ENCODE peak calls at places on chromosomes 1 and 21, in seven cellular contexts. One of them, this sample, is unnamed.
A peak's percentile ranks its signal among the peaks of the same experiment; 100 is the strongest.

GRCh38 chr21:42357307-42357706 is 6.5 kb upstream of the TFF2 start:
- DNase-seq in SK-N-SH: no peak
- DNase-seq in HepG2: no peak
- DNase-seq in K562: no peak
- DNase-seq in H1: no peak
- DNase-seq in GM12878: no peak
- DNase-seq in GM12892: no peak
- DNase-seq in this sample: no peak

GRCh38 chr1:236751385-236751784 is 43.7 kb upstream of the MTR start:
- DNase-seq in HepG2: no peak
- DNase-seq in GM12892: no peak
- DNase-seq in GM12878: no peak
- DNase-seq in H1: no peak
- DNase-seq in K562: no peak
- DNase-seq in SK-N-SH: no peak
- DNase-seq in this sample: no peak

GRCh38 chr1:61332196-61332753 is 249.9 kb downstream of the NFIA start:
- DNase-seq in SK-N-SH: no peak
- DNase-seq in K562: no peak
- DNase-seq in GM12892: peak; percentile 23
- DNase-seq in GM12878: peak; percentile 68
- DNase-seq in H1: no peak
- DNase-seq in HepG2: no peak
- DNase-seq in this sample: peak; percentile 42

GRCh38 chr1:69492286-69492685 is 75.4 kb upstream of the LRRC7 start:
- DNase-seq in HepG2: no peak
- DNase-seq in SK-N-SH: no peak
- DNase-seq in GM12878: no peak
- DNase-seq in H1: no peak
- DNase-seq in GM12892: no peak
- DNase-seq in K562: no peak
- DNase-seq in this sample: no peak

GRCh38 chr1:229380514-229381160 is 37.8 kb upstream of the CCSAP start:
- DNase-seq in HepG2: no peak
- DNase-seq in GM12892: no peak
- DNase-seq in SK-N-SH: no peak
- DNase-seq in GM12878: no peak
- DNase-seq in K562: no peak
- DNase-seq in H1: no peak
- DNase-seq in this sample: no peak

GRCh38 chr1:7455796-7456568 is 315.1 kb upstream of the VAMP3 start:
- DNase-seq in SK-N-SH: peak; percentile 76
- DNase-seq in K562: no peak
- DNase-seq in GM12878: no peak
- DNase-seq in GM12892: no peak
- DNase-seq in H1: no peak
- DNase-seq in HepG2: no peak
- DNase-seq in this sample: no peak

GRCh38 chr1:167573035-167573434 is 19.5 kb upstream of the CREG1 start:
- DNase-seq in K562: no peak
- DNase-seq in HepG2: no peak
- DNase-seq in H1: no peak
- DNase-seq in SK-N-SH: no peak
- DNase-seq in GM12878: no peak
- DNase-seq in GM12892: no peak
- DNase-seq in this sample: no peak

GRCh38 chr1:197146108-197147095 is at the start of gene ASPM:
- DNase-seq in GM12878: peak; percentile 76
- DNase-seq in HepG2: peak; percentile 91
- DNase-seq in H1: peak; percentile 81
- DNase-seq in K562: peak; percentile 99
- DNase-seq in SK-N-SH: peak; percentile 92
- DNase-seq in GM12892: peak; percentile 67
- DNase-seq in this sample: peak; percentile 63

DNA sequence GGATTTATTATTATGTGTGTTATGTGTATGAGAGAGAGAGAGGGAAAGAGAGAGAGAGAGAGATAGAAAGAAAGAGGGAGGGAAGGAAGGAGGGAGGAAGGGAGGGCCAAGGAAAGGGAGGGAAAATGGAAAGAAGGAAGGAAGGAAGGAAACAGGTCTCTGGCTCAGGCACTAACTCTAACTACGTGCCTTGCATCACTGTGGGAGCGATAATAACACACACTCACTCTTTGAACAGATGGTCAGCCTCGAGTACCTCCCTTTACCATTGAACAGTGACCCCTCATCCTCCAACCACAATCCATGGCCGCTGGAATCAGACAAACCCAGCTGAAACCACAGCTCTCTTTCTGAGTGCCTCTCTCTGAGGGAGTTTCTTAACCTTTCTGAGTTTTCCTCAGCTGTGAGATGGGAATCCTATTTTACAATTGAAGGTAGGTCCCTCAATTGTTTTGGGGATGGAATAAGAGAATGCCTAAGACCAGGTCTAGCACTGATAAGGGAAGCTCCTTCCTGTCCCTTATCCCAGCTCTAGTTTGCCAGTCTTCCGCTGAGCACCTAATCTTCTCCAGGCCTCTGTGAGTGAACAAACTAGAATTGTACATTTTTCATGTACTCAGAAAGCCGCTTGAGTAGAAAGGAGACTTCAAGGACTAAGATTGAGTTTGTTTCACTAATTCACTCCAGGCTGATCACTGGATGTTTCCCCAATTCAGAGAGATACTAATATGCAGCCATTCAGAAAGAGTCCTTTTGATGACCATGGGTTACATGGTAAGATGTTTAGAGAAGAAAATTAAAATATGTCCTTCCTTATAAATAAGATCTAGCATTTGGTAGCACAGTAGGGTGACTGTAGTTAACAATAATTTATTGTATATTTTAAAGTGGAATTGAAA is 62.8 kb downstream of the IRF2BP2 start:
- DNase-seq in K562: peak; percentile 63
- DNase-seq in SK-N-SH: no peak
- DNase-seq in HepG2: no peak
- DNase-seq in GM12892: no peak
- DNase-seq in H1: no peak
- DNase-seq in GM12878: no peak
- DNase-seq in this sample: no peak
- TF ChIP-seq TAF1 in K562: peak; percentile 26
- TF ChIP-seq TAF1 in SK-N-SH: no peak
- TF ChIP-seq TAF1 in HepG2: no peak
- TF ChIP-seq TAF1 in GM12892: no peak
- TF ChIP-seq TAF1 in H1: no peak
- TF ChIP-seq TAF1 in GM12878: no peak
- TF ChIP-seq TAF1 in this sample: no peak

GRCh38 chr1:15975358-15975804 is 520 bp downstream of the ZBTB17 start:
- DNase-seq in GM12892: peak; percentile 63
- DNase-seq in SK-N-SH: peak; percentile 93
- DNase-seq in HepG2: peak; percentile 53
- DNase-seq in H1: no peak
- DNase-seq in GM12878: peak; percentile 23
- DNase-seq in K562: peak; percentile 93
- DNase-seq in this sample: peak; percentile 73

GRCh38 chr1:15972409-15972808 is 3.5 kb downstream of the ZBTB17 start:
- DNase-seq in GM12892: no peak
- DNase-seq in H1: no peak
- DNase-seq in HepG2: no peak
- DNase-seq in GM12878: no peak
- DNase-seq in SK-N-SH: no peak
- DNase-seq in K562: no peak
- DNase-seq in this sample: no peak

GRCh38 chr1:15973772-15974171 is 2.1 kb downstream of the ZBTB17 start:
- DNase-seq in SK-N-SH: no peak
- DNase-seq in HepG2: no peak
- DNase-seq in GM12878: no peak
- DNase-seq in K562: no peak
- DNase-seq in GM12892: no peak
- DNase-seq in H1: no peak
- DNase-seq in this sample: no peak

GRCh38 chr1:15974855-15975254 is 1.0 kb downstream of the ZBTB17 start:
- DNase-seq in K562: no peak
- DNase-seq in HepG2: no peak
- DNase-seq in GM12878: no peak
- DNase-seq in GM12892: no peak
- DNase-seq in SK-N-SH: no peak
- DNase-seq in H1: no peak
- DNase-seq in this sample: no peak

DNA sequence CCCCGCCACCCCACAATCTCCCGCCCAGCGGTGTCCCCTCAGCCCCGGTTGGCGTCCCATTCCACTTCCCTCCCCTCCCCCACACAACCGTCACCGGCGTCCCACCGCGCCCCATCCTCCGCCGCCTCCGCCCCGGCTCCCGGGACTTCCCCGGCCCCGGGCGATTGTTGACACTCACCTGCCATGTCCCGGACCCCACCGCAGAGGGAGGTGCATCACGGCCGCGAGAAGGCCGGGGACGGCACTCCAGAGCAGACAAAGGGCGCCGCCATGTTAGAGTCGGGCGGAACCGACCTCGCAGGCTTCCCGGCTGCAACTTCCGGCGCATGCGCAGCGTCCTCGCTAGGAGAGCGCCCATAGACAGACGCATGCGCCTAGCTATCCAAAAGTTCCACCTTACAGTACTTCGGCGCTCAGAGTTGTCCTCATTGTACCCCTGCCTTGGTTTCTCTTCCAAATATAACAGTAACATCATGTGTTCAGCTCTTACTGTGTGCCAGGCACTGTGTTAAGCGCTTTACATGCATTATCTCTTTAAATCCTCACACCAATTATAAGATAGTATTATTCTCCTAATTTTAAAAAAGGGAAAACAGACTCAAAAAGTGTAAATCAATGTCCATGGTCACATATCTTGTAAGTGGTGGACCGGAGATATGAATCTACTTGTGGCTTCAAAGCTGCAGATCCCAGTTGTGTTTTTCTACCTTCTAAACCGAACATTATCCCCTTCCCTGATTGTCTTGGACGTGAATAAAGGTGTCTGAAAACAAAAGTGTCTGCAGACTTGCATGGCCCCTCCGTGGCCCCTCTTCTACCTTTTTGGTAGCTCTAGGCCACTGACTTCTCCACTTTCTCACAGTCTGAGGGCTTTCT is at the start of gene ZBTB17:
- DNase-seq in GM12878: peak; percentile 79
- DNase-seq in HepG2: peak; percentile 85
- DNase-seq in K562: peak; percentile 97
- DNase-seq in SK-N-SH: peak; percentile 97
- DNase-seq in GM12892: peak; percentile 89
- DNase-seq in H1: peak; percentile 83
- DNase-seq in this sample: peak; percentile 89
- TF ChIP-seq POLR2AphosphoS5 in GM12878: no peak
- TF ChIP-seq POLR2AphosphoS5 in HepG2: peak; percentile 87
- TF ChIP-seq POLR2AphosphoS5 in K562: peak; percentile 33
- TF ChIP-seq POLR2AphosphoS5 in SK-N-SH: peak; percentile 65
- TF ChIP-seq POLR2AphosphoS5 in GM12892: peak; percentile 29
- TF ChIP-seq POLR2AphosphoS5 in H1: peak; percentile 64
- TF ChIP-seq POLR2AphosphoS5 in this sample: no peak

DNA sequence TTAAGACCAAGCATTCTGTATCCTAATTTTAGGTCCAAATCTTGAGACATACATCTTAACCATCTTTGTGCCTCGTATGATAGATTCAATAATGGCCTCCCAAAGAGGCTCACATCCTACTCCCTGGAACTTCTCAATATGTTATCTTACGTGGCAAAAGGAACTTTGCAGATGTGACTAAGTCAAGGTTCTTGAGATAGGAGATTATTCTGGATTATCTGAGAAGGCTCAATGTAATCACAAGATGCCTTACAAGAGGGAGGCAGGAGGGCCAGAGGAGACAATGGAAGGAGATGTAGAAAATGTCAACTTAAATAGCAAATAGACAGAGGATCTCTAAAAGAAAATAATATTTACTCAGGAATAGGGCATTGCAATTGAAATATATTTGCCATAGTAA is 548.9 kb downstream of the MATN1 start:
- DNase-seq in H1: no peak
- DNase-seq in K562: no peak
- DNase-seq in GM12892: no peak
- DNase-seq in GM12878: no peak
- DNase-seq in SK-N-SH: no peak
- DNase-seq in HepG2: no peak
- DNase-seq in this sample: no peak
- TF ChIP-seq TAF1 in H1: no peak
- TF ChIP-seq TAF1 in K562: no peak
- TF ChIP-seq TAF1 in GM12892: no peak
- TF ChIP-seq TAF1 in GM12878: no peak
- TF ChIP-seq TAF1 in SK-N-SH: no peak
- TF ChIP-seq TAF1 in HepG2: no peak
- TF ChIP-seq TAF1 in this sample: no peak

GRCh38 chr1:111201275-111202090 is 1.0 kb upstream of the DENND2D start:
- DNase-seq in K562: peak; percentile 50
- DNase-seq in SK-N-SH: peak; percentile 51
- DNase-seq in HepG2: no peak
- DNase-seq in H1: no peak
- DNase-seq in GM12878: no peak
- DNase-seq in GM12892: no peak
- DNase-seq in this sample: no peak
- TF ChIP-seq POLR2AphosphoS5 in K562: no peak
- TF ChIP-seq POLR2AphosphoS5 in SK-N-SH: no peak
- TF ChIP-seq POLR2AphosphoS5 in HepG2: no peak
- TF ChIP-seq POLR2AphosphoS5 in H1: no peak
- TF ChIP-seq POLR2AphosphoS5 in GM12878: peak; percentile 82
- TF ChIP-seq POLR2AphosphoS5 in GM12892: peak; percentile 17
- TF ChIP-seq POLR2AphosphoS5 in this sample: no peak

GRCh38 chr1:85295006-85295431 is 18.6 kb upstream of the BCL10 start:
- DNase-seq in GM12878: no peak
- DNase-seq in GM12892: no peak
- DNase-seq in SK-N-SH: no peak
- DNase-seq in K562: no peak
- DNase-seq in H1: no peak
- DNase-seq in HepG2: no peak
- DNase-seq in this sample: no peak

GRCh38 chr1:85289207-85289847 is 12.9 kb upstream of the BCL10 start:
- DNase-seq in H1: no peak
- DNase-seq in GM12878: no peak
- DNase-seq in GM12892: no peak
- DNase-seq in HepG2: no peak
- DNase-seq in SK-N-SH: no peak
- DNase-seq in K562: no peak
- DNase-seq in this sample: no peak

GRCh38 chr1:85290826-85291225 is 14.4 kb upstream of the BCL10 start:
- DNase-seq in K562: no peak
- DNase-seq in HepG2: no peak
- DNase-seq in H1: no peak
- DNase-seq in GM12892: no peak
- DNase-seq in SK-N-SH: no peak
- DNase-seq in GM12878: no peak
- DNase-seq in this sample: no peak

GRCh38 chr1:85284202-85284601 is 7.8 kb upstream of the BCL10 start:
- DNase-seq in GM12878: no peak
- DNase-seq in HepG2: peak; percentile 22
- DNase-seq in H1: no peak
- DNase-seq in GM12892: no peak
- DNase-seq in K562: no peak
- DNase-seq in SK-N-SH: no peak
- DNase-seq in this sample: no peak

GRCh38 chr1:85289848-85290335 is 13.5 kb upstream of the BCL10 start:
- DNase-seq in HepG2: no peak
- DNase-seq in GM12878: no peak
- DNase-seq in K562: no peak
- DNase-seq in H1: no peak
- DNase-seq in SK-N-SH: no peak
- DNase-seq in GM12892: no peak
- DNase-seq in this sample: no peak
- TF ChIP-seq TAF1 in HepG2: no peak
- TF ChIP-seq TAF1 in GM12878: no peak
- TF ChIP-seq TAF1 in K562: no peak
- TF ChIP-seq TAF1 in H1: no peak
- TF ChIP-seq TAF1 in SK-N-SH: no peak
- TF ChIP-seq TAF1 in GM12892: no peak
- TF ChIP-seq TAF1 in this sample: no peak

This sample was measured in GM12891.